ENCODE peak calls at places on chromosomes 4 and X, in four cellular contexts. One of them, this sample, is unnamed.

GRCh38 chr4:88791274-88791673 is 93.6 kb upstream of the NAP1L5 start:
- DNase-seq in activated CD8-positive, alpha-beta T cell treated with anti-CD3 and anti-CD28 coated beads for 36 hours: no peak
- DNase-seq in heart left ventricle: no peak
- DNase-seq in HepG2: peak; percentile 14
- DNase-seq in this sample: no peak

GRCh38 chr4:112509243-112510190 is 6.5 kb downstream of the NEUROG2 start:
- DNase-seq in heart left ventricle: no peak
- DNase-seq in HepG2: no peak
- DNase-seq in activated CD8-positive, alpha-beta T cell treated with anti-CD3 and anti-CD28 coated beads for 36 hours: peak; percentile 26
- DNase-seq in this sample: no peak

GRCh38 chr4:26074672-26075071 is 160.7 kb downstream of the SMIM20 start:
- DNase-seq in HepG2: no peak
- DNase-seq in activated CD8-positive, alpha-beta T cell treated with anti-CD3 and anti-CD28 coated beads for 36 hours: peak; percentile 89
- DNase-seq in heart left ventricle: no peak
- DNase-seq in this sample: peak; percentile 82

GRCh38 chr4:79535516-79535915 is 127.5 kb upstream of the GK2 start:
- DNase-seq in activated CD8-positive, alpha-beta T cell treated with anti-CD3 and anti-CD28 coated beads for 36 hours: no peak
- DNase-seq in heart left ventricle: no peak
- DNase-seq in HepG2: no peak
- DNase-seq in this sample: no peak

GRCh38 chr4:54225671-54226398 is 3.3 kb upstream of the PDGFRA start:
- DNase-seq in activated CD8-positive, alpha-beta T cell treated with anti-CD3 and anti-CD28 coated beads for 36 hours: no peak
- DNase-seq in heart left ventricle: no peak
- DNase-seq in HepG2: no peak
- DNase-seq in this sample: no peak

GRCh38 chr4:138097912-138098600 is 144.1 kb downstream of the SLC7A11 start:
- DNase-seq in activated CD8-positive, alpha-beta T cell treated with anti-CD3 and anti-CD28 coated beads for 36 hours: no peak
- DNase-seq in heart left ventricle: no peak
- DNase-seq in HepG2: peak; percentile 80
- DNase-seq in this sample: no peak

GRCh38 chrX:1443496-1444075 is 9.1 kb downstream of the ASMTL start:
- DNase-seq in activated CD8-positive, alpha-beta T cell treated with anti-CD3 and anti-CD28 coated beads for 36 hours: no peak
- DNase-seq in heart left ventricle: peak; percentile 14
- DNase-seq in HepG2: no peak
- DNase-seq in this sample: no peak

GRCh38 chr4:164748375-164748774 is 5.6 kb upstream of the SMIM31 start:
- DNase-seq in HepG2: peak; percentile 3
- DNase-seq in heart left ventricle: no peak
- DNase-seq in activated CD8-positive, alpha-beta T cell treated with anti-CD3 and anti-CD28 coated beads for 36 hours: no peak
- DNase-seq in this sample: peak; percentile 59

GRCh38 chr4:28792917-28793597 is 1927.1 kb upstream of the PCDH7 start:
- DNase-seq in HepG2: no peak
- DNase-seq in activated CD8-positive, alpha-beta T cell treated with anti-CD3 and anti-CD28 coated beads for 36 hours: no peak
- DNase-seq in heart left ventricle: peak; percentile 71
- DNase-seq in this sample: no peak

GRCh38 chr4:17577660-17578481 is 873 bp downstream of the LAP3 start:
- DNase-seq in activated CD8-positive, alpha-beta T cell treated with anti-CD3 and anti-CD28 coated beads for 36 hours: peak; percentile 49
- DNase-seq in heart left ventricle: peak; percentile 61
- DNase-seq in HepG2: no peak
- DNase-seq in this sample: peak; percentile 28

GRCh38 chr4:20348411-20348810 is 96.7 kb downstream of the SLIT2 start:
- DNase-seq in heart left ventricle: no peak
- DNase-seq in HepG2: no peak
- DNase-seq in activated CD8-positive, alpha-beta T cell treated with anti-CD3 and anti-CD28 coated beads for 36 hours: no peak
- DNase-seq in this sample: no peak

GRCh38 chr4:176547005-176547404 is 227.2 kb downstream of the SPCS3 start:
- DNase-seq in HepG2: no peak
- DNase-seq in activated CD8-positive, alpha-beta T cell treated with anti-CD3 and anti-CD28 coated beads for 36 hours: no peak
- DNase-seq in heart left ventricle: no peak
- DNase-seq in this sample: no peak

GRCh38 chr4:106316773-106317409 is 541 bp downstream of the AIMP1 start:
- DNase-seq in heart left ventricle: no peak
- DNase-seq in HepG2: no peak
- DNase-seq in activated CD8-positive, alpha-beta T cell treated with anti-CD3 and anti-CD28 coated beads for 36 hours: no peak
- DNase-seq in this sample: no peak

GRCh38 chrX:6758234-6758633 is 223.3 kb upstream of the VCX3A start:
- DNase-seq in HepG2: no peak
- DNase-seq in activated CD8-positive, alpha-beta T cell treated with anti-CD3 and anti-CD28 coated beads for 36 hours: no peak
- DNase-seq in heart left ventricle: no peak
- DNase-seq in this sample: no peak

GRCh38 chr4:17854076-17854475 is 43.3 kb downstream of the NCAPG start:
- DNase-seq in activated CD8-positive, alpha-beta T cell treated with anti-CD3 and anti-CD28 coated beads for 36 hours: no peak
- DNase-seq in HepG2: no peak
- DNase-seq in heart left ventricle: no peak
- DNase-seq in this sample: no peak

GRCh38 chr4:11130195-11130975 is 298.3 kb downstream of the HS3ST1 start:
- DNase-seq in activated CD8-positive, alpha-beta T cell treated with anti-CD3 and anti-CD28 coated beads for 36 hours: no peak
- DNase-seq in HepG2: no peak
- DNase-seq in heart left ventricle: no peak
- DNase-seq in this sample: no peak

GRCh38 chr4:4990329-4990728 is 28.9 kb downstream of the CYTL1 start:
- DNase-seq in heart left ventricle: no peak
- DNase-seq in HepG2: no peak
- DNase-seq in activated CD8-positive, alpha-beta T cell treated with anti-CD3 and anti-CD28 coated beads for 36 hours: no peak
- DNase-seq in this sample: no peak

GRCh38 chr4:76198411-76199237 is 15.0 kb downstream of the SCARB2 start:
- DNase-seq in activated CD8-positive, alpha-beta T cell treated with anti-CD3 and anti-CD28 coated beads for 36 hours: peak; percentile 79
- DNase-seq in HepG2: no peak
- DNase-seq in heart left ventricle: peak; percentile 76
- DNase-seq in this sample: peak; percentile 63

GRCh38 chr4:165726831-165727230 is 146.2 kb upstream of the TLL1 start:
- DNase-seq in heart left ventricle: no peak
- DNase-seq in HepG2: no peak
- DNase-seq in activated CD8-positive, alpha-beta T cell treated with anti-CD3 and anti-CD28 coated beads for 36 hours: no peak
- DNase-seq in this sample: no peak

GRCh38 chr4:54289316-54289715 is 60.2 kb downstream of the PDGFRA start:
- DNase-seq in HepG2: no peak
- DNase-seq in activated CD8-positive, alpha-beta T cell treated with anti-CD3 and anti-CD28 coated beads for 36 hours: no peak
- DNase-seq in heart left ventricle: no peak
- DNase-seq in this sample: no peak

GRCh38 chrX:115324194-115324593 is 34.7 kb downstream of the LUZP4 start:
- DNase-seq in heart left ventricle: no peak
- DNase-seq in activated CD8-positive, alpha-beta T cell treated with anti-CD3 and anti-CD28 coated beads for 36 hours: no peak
- DNase-seq in HepG2: no peak
- DNase-seq in this sample: no peak

GRCh38 chr4:1539132-1539755 is 133.0 kb upstream of the NKX1-1 start:
- DNase-seq in activated CD8-positive, alpha-beta T cell treated with anti-CD3 and anti-CD28 coated beads for 36 hours: no peak
- DNase-seq in heart left ventricle: no peak
- DNase-seq in HepG2: no peak
- DNase-seq in this sample: no peak

GRCh38 chrX:38618152-38618551 is 56.8 kb downstream of the TSPAN7 start:
- DNase-seq in activated CD8-positive, alpha-beta T cell treated with anti-CD3 and anti-CD28 coated beads for 36 hours: no peak
- DNase-seq in heart left ventricle: no peak
- DNase-seq in HepG2: no peak
- DNase-seq in this sample: no peak

GRCh38 chr4:47824844-47825243 is 13.0 kb downstream of the CORIN start:
- DNase-seq in activated CD8-positive, alpha-beta T cell treated with anti-CD3 and anti-CD28 coated beads for 36 hours: no peak
- DNase-seq in heart left ventricle: peak; percentile 89
- DNase-seq in HepG2: no peak
- DNase-seq in this sample: no peak

GRCh38 chr4:1690698-1691097 is 6.6 kb upstream of the FAM53A start:
- DNase-seq in activated CD8-positive, alpha-beta T cell treated with anti-CD3 and anti-CD28 coated beads for 36 hours: no peak
- DNase-seq in HepG2: no peak
- DNase-seq in heart left ventricle: no peak
- DNase-seq in this sample: no peak

GRCh38 chr4:159150380-159150779 is 47.5 kb downstream of the RAPGEF2 start:
- DNase-seq in HepG2: no peak
- DNase-seq in heart left ventricle: no peak
- DNase-seq in activated CD8-positive, alpha-beta T cell treated with anti-CD3 and anti-CD28 coated beads for 36 hours: no peak
- DNase-seq in this sample: no peak

GRCh38 chr4:118346495-118346894 is 6.3 kb downstream of the PRSS12 start:
- DNase-seq in activated CD8-positive, alpha-beta T cell treated with anti-CD3 and anti-CD28 coated beads for 36 hours: no peak
- DNase-seq in heart left ventricle: no peak
- DNase-seq in HepG2: no peak
- DNase-seq in this sample: no peak

GRCh38 chrX:141760761-141761160 is 62.2 kb upstream of the SPANXD start:
- DNase-seq in HepG2: no peak
- DNase-seq in heart left ventricle: no peak
- DNase-seq in activated CD8-positive, alpha-beta T cell treated with anti-CD3 and anti-CD28 coated beads for 36 hours: no peak
- DNase-seq in this sample: no peak

GRCh38 chr4:161702287-161702686 is 461.5 kb downstream of the FSTL5 start:
- DNase-seq in activated CD8-positive, alpha-beta T cell treated with anti-CD3 and anti-CD28 coated beads for 36 hours: no peak
- DNase-seq in heart left ventricle: no peak
- DNase-seq in HepG2: no peak
- DNase-seq in this sample: no peak
- TF ChIP-seq CTCF in activated CD8-positive, alpha-beta T cell treated with anti-CD3 and anti-CD28 coated beads for 36 hours: no peak
- TF ChIP-seq CTCF in heart left ventricle: no peak
- TF ChIP-seq CTCF in HepG2: no peak
- TF ChIP-seq CTCF in this sample: no peak

GRCh38 chrX:18422886-18423285 is 2.5 kb upstream of the CDKL5 start:
- DNase-seq in heart left ventricle: no peak
- DNase-seq in activated CD8-positive, alpha-beta T cell treated with anti-CD3 and anti-CD28 coated beads for 36 hours: no peak
- DNase-seq in HepG2: no peak
- DNase-seq in this sample: no peak

GRCh38 chrX:18426004-18426320 is 554 bp downstream of the CDKL5 start:
- DNase-seq in HepG2: no peak
- DNase-seq in activated CD8-positive, alpha-beta T cell treated with anti-CD3 and anti-CD28 coated beads for 36 hours: no peak
- DNase-seq in heart left ventricle: no peak
- DNase-seq in this sample: peak; percentile 13

GRCh38 chrX:18425199-18426003 is at the start of gene CDKL5:
- DNase-seq in activated CD8-positive, alpha-beta T cell treated with anti-CD3 and anti-CD28 coated beads for 36 hours: peak; percentile 97
- DNase-seq in HepG2: peak; percentile 92
- DNase-seq in heart left ventricle: peak; percentile 98
- DNase-seq in this sample: peak; percentile 89

GRCh38 chrX:18424482-18425198 is 768 bp upstream of the CDKL5 start:
- DNase-seq in HepG2: no peak
- DNase-seq in activated CD8-positive, alpha-beta T cell treated with anti-CD3 and anti-CD28 coated beads for 36 hours: peak; percentile 49
- DNase-seq in heart left ventricle: peak; percentile 28
- DNase-seq in this sample: peak; percentile 26

GRCh38 chrX:18422325-18422724 is 3.1 kb upstream of the CDKL5 start:
- DNase-seq in heart left ventricle: no peak
- DNase-seq in activated CD8-positive, alpha-beta T cell treated with anti-CD3 and anti-CD28 coated beads for 36 hours: no peak
- DNase-seq in HepG2: no peak
- DNase-seq in this sample: no peak
- TF ChIP-seq CTCF in heart left ventricle: no peak
- TF ChIP-seq CTCF in activated CD8-positive, alpha-beta T cell treated with anti-CD3 and anti-CD28 coated beads for 36 hours: no peak
- TF ChIP-seq CTCF in HepG2: no peak
- TF ChIP-seq CTCF in this sample: no peak

DNA sequence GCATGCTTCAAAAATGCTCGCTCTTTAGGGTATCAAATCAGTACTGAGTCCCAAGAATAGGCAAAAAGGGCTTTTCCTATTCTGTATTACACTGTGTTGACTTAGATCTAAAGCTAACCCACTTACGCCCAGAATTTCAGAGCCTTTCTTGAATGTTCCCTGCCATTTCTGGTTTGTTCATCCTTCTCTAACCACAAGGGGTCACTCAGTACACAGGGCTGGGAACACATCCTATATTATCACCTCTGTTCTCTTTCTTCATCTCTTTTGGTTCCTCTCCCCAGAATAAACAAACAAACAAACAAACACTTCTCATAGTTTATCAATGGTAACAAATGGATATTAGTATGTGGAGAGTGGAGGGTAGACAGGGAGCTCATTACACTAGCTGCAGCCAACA is 25.5 kb upstream of the MORC4 start:
- DNase-seq in HepG2: peak; percentile 12
- DNase-seq in heart left ventricle: no peak
- DNase-seq in activated CD8-positive, alpha-beta T cell treated with anti-CD3 and anti-CD28 coated beads for 36 hours: no peak
- DNase-seq in this sample: peak; percentile 6
- TF ChIP-seq CTCF in HepG2: peak; percentile 68
- TF ChIP-seq CTCF in heart left ventricle: peak; percentile 32
- TF ChIP-seq CTCF in activated CD8-positive, alpha-beta T cell treated with anti-CD3 and anti-CD28 coated beads for 36 hours: no peak
- TF ChIP-seq CTCF in this sample: no peak

GRCh38 chr4:184722798-184723197 is 11.1 kb downstream of the CENPU start:
- DNase-seq in heart left ventricle: no peak
- DNase-seq in activated CD8-positive, alpha-beta T cell treated with anti-CD3 and anti-CD28 coated beads for 36 hours: no peak
- DNase-seq in HepG2: no peak
- DNase-seq in this sample: no peak

GRCh38 chr4:184721254-184721653 is 12.6 kb downstream of the CENPU start:
- DNase-seq in HepG2: no peak
- DNase-seq in heart left ventricle: no peak
- DNase-seq in activated CD8-positive, alpha-beta T cell treated with anti-CD3 and anti-CD28 coated beads for 36 hours: no peak
- DNase-seq in this sample: no peak

GRCh38 chr4:184713887-184714286 is 20.0 kb downstream of the CENPU start:
- DNase-seq in HepG2: no peak
- DNase-seq in activated CD8-positive, alpha-beta T cell treated with anti-CD3 and anti-CD28 coated beads for 36 hours: no peak
- DNase-seq in heart left ventricle: no peak
- DNase-seq in this sample: no peak

GRCh38 chr4:184719407-184719806 is 14.5 kb downstream of the CENPU start:
- DNase-seq in heart left ventricle: no peak
- DNase-seq in activated CD8-positive, alpha-beta T cell treated with anti-CD3 and anti-CD28 coated beads for 36 hours: no peak
- DNase-seq in HepG2: no peak
- DNase-seq in this sample: no peak
- TF ChIP-seq CTCF in heart left ventricle: no peak
- TF ChIP-seq CTCF in activated CD8-positive, alpha-beta T cell treated with anti-CD3 and anti-CD28 coated beads for 36 hours: no peak
- TF ChIP-seq CTCF in HepG2: no peak
- TF ChIP-seq CTCF in this sample: no peak

DNA sequence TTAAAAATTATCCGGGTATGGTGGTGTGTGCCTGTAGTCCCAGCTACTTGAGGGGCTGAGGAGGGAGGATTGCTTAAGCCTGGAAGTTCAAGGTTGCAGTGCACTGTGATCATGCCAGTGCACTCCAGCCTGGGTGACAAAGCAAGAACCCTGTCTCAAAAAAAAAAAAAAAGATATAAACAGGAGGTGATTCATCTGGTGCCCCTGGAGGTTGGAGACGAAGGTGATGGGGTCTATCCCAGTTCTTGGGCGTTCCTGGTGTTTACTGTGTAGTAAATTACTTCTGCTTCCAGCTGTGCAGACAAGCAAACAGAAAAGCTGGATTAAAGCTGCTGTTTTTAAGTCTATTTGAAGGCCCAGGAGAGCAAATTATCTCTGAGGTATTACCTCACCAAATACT is 19.9 kb downstream of the GPKOW start:
- DNase-seq in HepG2: peak; percentile 27
- DNase-seq in activated CD8-positive, alpha-beta T cell treated with anti-CD3 and anti-CD28 coated beads for 36 hours: no peak
- DNase-seq in heart left ventricle: no peak
- DNase-seq in this sample: no peak
- TF ChIP-seq CTCF in HepG2: no peak
- TF ChIP-seq CTCF in activated CD8-positive, alpha-beta T cell treated with anti-CD3 and anti-CD28 coated beads for 36 hours: no peak
- TF ChIP-seq CTCF in heart left ventricle: no peak
- TF ChIP-seq CTCF in this sample: no peak

GRCh38 chr4:66273110-66273509 is 602.8 kb upstream of the EPHA5 start:
- DNase-seq in HepG2: no peak
- DNase-seq in heart left ventricle: no peak
- DNase-seq in activated CD8-positive, alpha-beta T cell treated with anti-CD3 and anti-CD28 coated beads for 36 hours: no peak
- DNase-seq in this sample: no peak
- TF ChIP-seq CTCF in HepG2: no peak
- TF ChIP-seq CTCF in heart left ventricle: no peak
- TF ChIP-seq CTCF in activated CD8-positive, alpha-beta T cell treated with anti-CD3 and anti-CD28 coated beads for 36 hours: no peak
- TF ChIP-seq CTCF in this sample: no peak

GRCh38 chr4:188132232-188132631 is 7.0 kb upstream of the TRIML1 start:
- DNase-seq in activated CD8-positive, alpha-beta T cell treated with anti-CD3 and anti-CD28 coated beads for 36 hours: no peak
- DNase-seq in heart left ventricle: no peak
- DNase-seq in HepG2: no peak
- DNase-seq in this sample: no peak

GRCh38 chr4:188127157-188127874 is 11.9 kb upstream of the TRIML1 start:
- DNase-seq in HepG2: no peak
- DNase-seq in heart left ventricle: no peak
- DNase-seq in activated CD8-positive, alpha-beta T cell treated with anti-CD3 and anti-CD28 coated beads for 36 hours: peak; percentile 16
- DNase-seq in this sample: no peak

DNA sequence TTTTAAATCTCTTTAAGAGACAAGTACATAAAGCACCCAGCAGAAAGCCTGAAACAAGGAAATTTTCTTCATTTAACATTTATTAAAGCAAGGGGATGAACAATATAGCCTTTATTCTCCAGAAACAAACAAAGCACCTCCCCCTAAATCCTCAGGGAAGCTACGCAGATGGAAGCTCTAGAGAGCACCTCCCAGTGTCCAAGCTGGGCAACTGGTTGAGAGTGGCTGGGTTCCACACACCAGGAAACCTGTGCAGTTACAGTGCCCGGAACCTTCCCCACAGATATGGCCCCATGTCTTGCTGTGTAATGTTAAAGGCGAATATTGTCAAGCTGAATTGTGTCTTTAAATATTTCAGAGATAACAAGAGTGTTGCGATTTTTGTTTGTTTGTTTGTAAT is 8.9 kb upstream of the TRIML1 start:
- DNase-seq in HepG2: no peak
- DNase-seq in activated CD8-positive, alpha-beta T cell treated with anti-CD3 and anti-CD28 coated beads for 36 hours: no peak
- DNase-seq in heart left ventricle: no peak
- DNase-seq in this sample: no peak
- TF ChIP-seq CTCF in HepG2: no peak
- TF ChIP-seq CTCF in activated CD8-positive, alpha-beta T cell treated with anti-CD3 and anti-CD28 coated beads for 36 hours: no peak
- TF ChIP-seq CTCF in heart left ventricle: no peak
- TF ChIP-seq CTCF in this sample: no peak